ENCODE peak calls at places on chromosomes 3 and 15, in nine cellular contexts. One of them, this sample, is unnamed.

GRCh38 chr3:190877925-190878324 is 15.4 kb upstream of the GMNC start:
- DNase-seq in H1: no peak
- DNase-seq in esophagus muscularis mucosa: no peak
- DNase-seq in GM23338: peak; percentile 41
- DNase-seq in HL-60: peak; percentile 19
- DNase-seq in HCT116: no peak
- DNase-seq in prostate gland: no peak
- DNase-seq in sigmoid colon: no peak
- DNase-seq in breast epithelium: no peak
- DNase-seq in this sample: no peak

GRCh38 chr15:76431936-76432335 is 95.4 kb downstream of the ISL2 start:
- DNase-seq in breast epithelium: no peak
- DNase-seq in sigmoid colon: no peak
- DNase-seq in H1: peak; percentile 17
- DNase-seq in HCT116: no peak
- DNase-seq in GM23338: peak; percentile 17
- DNase-seq in HL-60: no peak
- DNase-seq in esophagus muscularis mucosa: no peak
- DNase-seq in prostate gland: no peak
- DNase-seq in this sample: no peak

GRCh38 chr15:66298803-66299251 is 5.5 kb downstream of the DIS3L start:
- DNase-seq in H1: no peak
- DNase-seq in sigmoid colon: no peak
- DNase-seq in breast epithelium: no peak
- DNase-seq in prostate gland: no peak
- DNase-seq in esophagus muscularis mucosa: no peak
- DNase-seq in HL-60: no peak
- DNase-seq in GM23338: no peak
- DNase-seq in HCT116: no peak
- DNase-seq in this sample: no peak

GRCh38 chr3:129616291-129616690 is 9.8 kb upstream of the PLXND1 start:
- DNase-seq in prostate gland: no peak
- DNase-seq in HCT116: no peak
- DNase-seq in esophagus muscularis mucosa: no peak
- DNase-seq in breast epithelium: no peak
- DNase-seq in sigmoid colon: peak; percentile 65
- DNase-seq in GM23338: no peak
- DNase-seq in HL-60: no peak
- DNase-seq in H1: no peak
- DNase-seq in this sample: peak; percentile 77

GRCh38 chr15:72179950-72180581 is 17.5 kb downstream of the GRAMD2A start:
- DNase-seq in HCT116: no peak
- DNase-seq in HL-60: no peak
- DNase-seq in H1: no peak
- DNase-seq in prostate gland: no peak
- DNase-seq in GM23338: peak; percentile 28
- DNase-seq in sigmoid colon: peak; percentile 79
- DNase-seq in breast epithelium: peak; percentile 84
- DNase-seq in esophagus muscularis mucosa: no peak
- DNase-seq in this sample: no peak

GRCh38 chr3:155313303-155313702 is 19.8 kb upstream of the STRIT1 start:
- DNase-seq in HCT116: no peak
- DNase-seq in sigmoid colon: no peak
- DNase-seq in GM23338: no peak
- DNase-seq in HL-60: no peak
- DNase-seq in H1: no peak
- DNase-seq in breast epithelium: no peak
- DNase-seq in esophagus muscularis mucosa: no peak
- DNase-seq in prostate gland: no peak
- DNase-seq in this sample: no peak

GRCh38 chr3:194598771-194599557 is 34.3 kb downstream of the TMEM44 start:
- DNase-seq in sigmoid colon: no peak
- DNase-seq in prostate gland: no peak
- DNase-seq in HL-60: no peak
- DNase-seq in H1: no peak
- DNase-seq in esophagus muscularis mucosa: no peak
- DNase-seq in HCT116: no peak
- DNase-seq in GM23338: no peak
- DNase-seq in breast epithelium: no peak
- DNase-seq in this sample: no peak

GRCh38 chr3:124202754-124203153 is 210.8 kb upstream of the ROPN1 start:
- DNase-seq in esophagus muscularis mucosa: no peak
- DNase-seq in breast epithelium: no peak
- DNase-seq in GM23338: no peak
- DNase-seq in HL-60: no peak
- DNase-seq in prostate gland: no peak
- DNase-seq in HCT116: no peak
- DNase-seq in sigmoid colon: peak; percentile 82
- DNase-seq in H1: no peak
- DNase-seq in this sample: no peak

GRCh38 chr3:177744873-177745646 is 547.8 kb upstream of the TBL1XR1 start:
- DNase-seq in HCT116: no peak
- DNase-seq in H1: no peak
- DNase-seq in HL-60: no peak
- DNase-seq in esophagus muscularis mucosa: no peak
- DNase-seq in sigmoid colon: no peak
- DNase-seq in breast epithelium: no peak
- DNase-seq in GM23338: no peak
- DNase-seq in prostate gland: no peak
- DNase-seq in this sample: no peak

GRCh38 chr3:43071313-43071893 is 34.5 kb downstream of the POMGNT2 start:
- DNase-seq in breast epithelium: no peak
- DNase-seq in HCT116: peak; percentile 19
- DNase-seq in prostate gland: no peak
- DNase-seq in H1: peak; percentile 27
- DNase-seq in esophagus muscularis mucosa: no peak
- DNase-seq in sigmoid colon: no peak
- DNase-seq in HL-60: peak; percentile 19
- DNase-seq in GM23338: peak; percentile 74
- DNase-seq in this sample: no peak

GRCh38 chr3:83302091-83302490 is 1540.6 kb upstream of the GBE1 start:
- DNase-seq in sigmoid colon: no peak
- DNase-seq in HCT116: no peak
- DNase-seq in HL-60: no peak
- DNase-seq in esophagus muscularis mucosa: no peak
- DNase-seq in H1: no peak
- DNase-seq in prostate gland: no peak
- DNase-seq in GM23338: no peak
- DNase-seq in breast epithelium: no peak
- DNase-seq in this sample: no peak

GRCh38 chr15:87619161-87619960 is 637.2 kb downstream of the NTRK3 start:
- DNase-seq in esophagus muscularis mucosa: no peak
- DNase-seq in H1: no peak
- DNase-seq in HL-60: no peak
- DNase-seq in sigmoid colon: no peak
- DNase-seq in GM23338: no peak
- DNase-seq in breast epithelium: no peak
- DNase-seq in HCT116: no peak
- DNase-seq in prostate gland: no peak
- DNase-seq in this sample: no peak

GRCh38 chr3:129758921-129759320 is 134.6 kb downstream of the TMCC1 start:
- DNase-seq in esophagus muscularis mucosa: no peak
- DNase-seq in HL-60: no peak
- DNase-seq in sigmoid colon: no peak
- DNase-seq in HCT116: no peak
- DNase-seq in GM23338: no peak
- DNase-seq in prostate gland: no peak
- DNase-seq in breast epithelium: no peak
- DNase-seq in H1: no peak
- DNase-seq in this sample: no peak

GRCh38 chr15:101357333-101357732 is 62.3 kb upstream of the SNRPA1 start:
- DNase-seq in HL-60: no peak
- DNase-seq in sigmoid colon: no peak
- DNase-seq in esophagus muscularis mucosa: no peak
- DNase-seq in GM23338: no peak
- DNase-seq in prostate gland: no peak
- DNase-seq in H1: no peak
- DNase-seq in HCT116: no peak
- DNase-seq in breast epithelium: no peak
- DNase-seq in this sample: no peak

GRCh38 chr3:17300441-17300840 is 415.7 kb downstream of the PLCL2 start:
- DNase-seq in HL-60: no peak
- DNase-seq in esophagus muscularis mucosa: no peak
- DNase-seq in prostate gland: no peak
- DNase-seq in H1: no peak
- DNase-seq in sigmoid colon: no peak
- DNase-seq in breast epithelium: no peak
- DNase-seq in HCT116: no peak
- DNase-seq in GM23338: no peak
- DNase-seq in this sample: no peak

GRCh38 chr3:94453864-94454263 is 391.0 kb downstream of the NSUN3 start:
- DNase-seq in H1: no peak
- DNase-seq in prostate gland: no peak
- DNase-seq in GM23338: no peak
- DNase-seq in HL-60: no peak
- DNase-seq in HCT116: no peak
- DNase-seq in esophagus muscularis mucosa: no peak
- DNase-seq in breast epithelium: no peak
- DNase-seq in sigmoid colon: no peak
- DNase-seq in this sample: no peak

GRCh38 chr15:69377137-69377536 is 37.0 kb upstream of the KIF23 start:
- DNase-seq in GM23338: no peak
- DNase-seq in H1: no peak
- DNase-seq in breast epithelium: no peak
- DNase-seq in HCT116: no peak
- DNase-seq in esophagus muscularis mucosa: no peak
- DNase-seq in sigmoid colon: peak; percentile 17
- DNase-seq in prostate gland: no peak
- DNase-seq in HL-60: no peak
- DNase-seq in this sample: no peak

GRCh38 chr3:50623840-50624474 is 7.0 kb downstream of the MAPKAPK3 start:
- DNase-seq in breast epithelium: no peak
- DNase-seq in prostate gland: no peak
- DNase-seq in esophagus muscularis mucosa: no peak
- DNase-seq in HL-60: peak; percentile 41
- DNase-seq in HCT116: no peak
- DNase-seq in sigmoid colon: no peak
- DNase-seq in H1: no peak
- DNase-seq in GM23338: no peak
- DNase-seq in this sample: no peak

DNA sequence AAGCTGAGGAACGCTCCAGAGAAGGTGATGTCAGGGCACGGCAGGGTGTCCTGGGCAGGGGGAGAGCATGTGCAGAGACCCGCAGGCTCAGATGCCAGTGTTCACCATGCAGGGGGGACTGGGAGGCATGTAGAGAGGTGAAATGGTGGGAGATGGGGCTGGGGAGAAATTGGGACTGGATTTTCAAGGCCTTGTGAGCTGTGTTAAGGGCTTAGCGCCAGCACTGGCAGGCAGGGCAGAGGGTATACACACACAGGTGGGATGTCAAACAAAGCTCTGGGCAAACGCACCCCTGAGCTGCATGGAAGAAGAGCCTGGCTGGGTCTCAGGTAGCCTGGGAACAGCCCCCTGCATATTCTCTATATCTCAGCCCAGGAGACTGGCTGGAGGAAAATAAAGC is 282.7 kb downstream of the SHQ1 start:
- DNase-seq in prostate gland: no peak
- DNase-seq in sigmoid colon: no peak
- DNase-seq in HL-60: no peak
- DNase-seq in H1: no peak
- DNase-seq in esophagus muscularis mucosa: no peak
- DNase-seq in HCT116: no peak
- DNase-seq in breast epithelium: no peak
- DNase-seq in GM23338: no peak
- DNase-seq in this sample: no peak
- TF ChIP-seq POLR2AphosphoS5 in prostate gland: no peak
- TF ChIP-seq POLR2AphosphoS5 in sigmoid colon: no peak
- TF ChIP-seq POLR2AphosphoS5 in HL-60: no peak
- TF ChIP-seq POLR2AphosphoS5 in H1: no peak
- TF ChIP-seq POLR2AphosphoS5 in esophagus muscularis mucosa: no peak
- TF ChIP-seq POLR2AphosphoS5 in HCT116: no peak
- TF ChIP-seq POLR2AphosphoS5 in breast epithelium: no peak
- TF ChIP-seq POLR2AphosphoS5 in GM23338: no peak
- TF ChIP-seq POLR2AphosphoS5 in this sample: no peak

DNA sequence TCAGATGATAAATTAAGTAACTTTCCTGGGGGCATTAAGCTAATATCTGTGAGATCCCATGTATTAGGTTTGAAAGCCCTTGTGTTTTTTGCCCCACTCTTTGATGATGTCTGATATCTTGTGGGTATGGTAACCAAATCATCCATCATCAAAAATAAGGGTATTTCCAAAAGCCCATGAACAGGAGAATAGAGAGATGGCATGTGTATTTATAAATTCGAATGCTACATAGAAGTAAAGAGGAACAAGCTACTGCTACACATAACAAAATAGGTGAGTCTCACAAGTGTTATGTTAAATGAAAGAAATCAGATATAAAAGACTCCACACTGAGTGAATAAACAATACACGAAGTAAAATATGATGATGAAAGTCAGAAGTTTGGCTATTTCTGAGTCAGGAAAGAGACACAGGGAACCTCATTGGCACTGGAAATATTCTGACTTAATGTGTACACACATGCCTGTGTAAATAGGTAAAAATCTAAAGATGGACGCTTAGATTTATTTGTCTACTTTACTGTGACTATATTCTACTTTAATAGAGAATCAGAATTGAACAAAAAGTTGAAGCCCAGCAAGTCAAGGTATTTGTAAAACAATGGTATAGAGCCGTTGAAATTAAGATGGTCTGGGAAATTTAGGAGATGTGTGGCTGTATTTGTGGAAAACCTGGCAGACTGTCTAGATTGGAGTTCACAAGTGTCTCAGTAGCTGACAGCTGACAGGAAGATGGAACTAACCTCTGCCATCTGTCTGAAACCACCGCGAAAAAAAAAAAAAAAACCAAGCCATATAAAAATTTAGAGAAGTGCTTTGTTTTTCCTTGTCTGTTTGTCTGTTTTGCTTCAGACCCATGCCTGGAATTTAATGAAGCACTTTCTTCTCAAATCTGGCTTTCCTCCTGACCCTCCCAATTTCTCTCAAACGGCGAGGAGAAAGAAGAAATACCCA is 111.0 kb upstream of the TGFBR2 start:
- DNase-seq in sigmoid colon: no peak
- DNase-seq in HL-60: peak; percentile 9
- DNase-seq in prostate gland: no peak
- DNase-seq in breast epithelium: no peak
- DNase-seq in GM23338: no peak
- DNase-seq in esophagus muscularis mucosa: no peak
- DNase-seq in H1: no peak
- DNase-seq in HCT116: no peak
- DNase-seq in this sample: no peak
- H3K27ac ChIP-seq in sigmoid colon: peak overlapping the region; percentile 86
- H3K27ac ChIP-seq in HL-60: no peak overlapping the region
- H3K27ac ChIP-seq in prostate gland: peak overlapping the region; percentile 53
- H3K27ac ChIP-seq in breast epithelium: no peak overlapping the region
- H3K27ac ChIP-seq in GM23338: no peak overlapping the region
- H3K27ac ChIP-seq in esophagus muscularis mucosa: peak overlapping the region; percentile 81
- H3K27ac ChIP-seq in H1: no peak overlapping the region
- H3K27ac ChIP-seq in HCT116: no peak overlapping the region
- H3K27ac ChIP-seq in this sample: peak overlapping the region; percentile 79

GRCh38 chr3:171967932-171968678 is 71.3 kb upstream of the FNDC3B start:
- DNase-seq in esophagus muscularis mucosa: no peak
- DNase-seq in GM23338: no peak
- DNase-seq in breast epithelium: no peak
- DNase-seq in HCT116: no peak
- DNase-seq in sigmoid colon: no peak
- DNase-seq in prostate gland: no peak
- DNase-seq in H1: no peak
- DNase-seq in HL-60: no peak
- DNase-seq in this sample: no peak
- TF ChIP-seq POLR2AphosphoS5 in esophagus muscularis mucosa: no peak
- TF ChIP-seq POLR2AphosphoS5 in GM23338: no peak
- TF ChIP-seq POLR2AphosphoS5 in breast epithelium: no peak
- TF ChIP-seq POLR2AphosphoS5 in HCT116: no peak
- TF ChIP-seq POLR2AphosphoS5 in sigmoid colon: no peak
- TF ChIP-seq POLR2AphosphoS5 in prostate gland: no peak
- TF ChIP-seq POLR2AphosphoS5 in H1: no peak
- TF ChIP-seq POLR2AphosphoS5 in HL-60: no peak
- TF ChIP-seq POLR2AphosphoS5 in this sample: no peak

GRCh38 chr15:68279779-68280745 is 2.5 kb downstream of the FEM1B start:
- DNase-seq in HL-60: no peak
- DNase-seq in sigmoid colon: no peak
- DNase-seq in prostate gland: no peak
- DNase-seq in esophagus muscularis mucosa: no peak
- DNase-seq in H1: no peak
- DNase-seq in HCT116: no peak
- DNase-seq in breast epithelium: no peak
- DNase-seq in GM23338: peak; percentile 44
- DNase-seq in this sample: no peak
- H3K27ac ChIP-seq in HL-60: peak overlapping the region; percentile 97
- H3K27ac ChIP-seq in sigmoid colon: peak overlapping the region; percentile 98
- H3K27ac ChIP-seq in prostate gland: peak overlapping the region; percentile 98
- H3K27ac ChIP-seq in esophagus muscularis mucosa: peak overlapping the region; percentile 96
- H3K27ac ChIP-seq in H1: no peak overlapping the region
- H3K27ac ChIP-seq in HCT116: no peak overlapping the region
- H3K27ac ChIP-seq in breast epithelium: peak overlapping the region; percentile 98
- H3K27ac ChIP-seq in GM23338: no peak overlapping the region
- H3K27ac ChIP-seq in this sample: peak overlapping the region; percentile 98

This sample was measured in suprapubic skin.